ENCODE peak calls at places on chromosome 9, in ten cellular contexts. V is cardiac muscle cell, F is spleen, J is tibial nerve, T is ascending aorta, N is activated B cell treated with CpG ODN at 0.5 μM for 24 hours, O is HCT116, B is cardiac fibroblast, Q is choroid plexus epithelial cell, E is foreskin fibroblast. C is an unnamed sample.
A peak's percentile ranks its signal among the peaks of the same experiment; 100 is the strongest.

GRCh38 chr9:133458643-133459312 is 1.0 kb upstream of the CACFD1 start:
- DNase-seq in V (no peak), F (peak; percentile 75), J (no peak), T (no peak), N (no peak), O (no peak), B (no peak), Q (no peak), E (no peak), C (no peak)

GRCh38 chr9:5357431-5358105 is 17.9 kb upstream of the RLN1 start:
- DNase-seq in V (no peak), F (no peak), J (no peak), T (no peak), N (no peak), O (no peak), B (no peak), Q (no peak), E (no peak), C (no peak)

GRCh38 chr9:37903581-37903830 is 421 bp downstream of the SLC25A51 start:
- DNase-seq in V (no peak), F (peak; percentile 94), J (no peak), T (no peak), N (no peak), O (no peak), B (no peak), Q (no peak), E (peak; percentile 24), C (peak; percentile 16)

GRCh38 chr9:37456808-37457207 is 8.4 kb downstream of the ZBTB5 start:
- DNase-seq in V (no peak), F (no peak), J (no peak), T (no peak), N (no peak), O (no peak), B (no peak), Q (no peak), E (no peak), C (no peak)

GRCh38 chr9:87641067-87641466 is 84.9 kb upstream of the CTSL start:
- DNase-seq in V (no peak), F (no peak), J (no peak), T (no peak), N (no peak), O (no peak), B (no peak), Q (no peak), E (no peak), C (no peak)

GRCh38 chr9:99391937-99392574 is 170.0 kb downstream of the SEC61B start:
- DNase-seq in V (no peak), F (no peak), J (no peak), T (no peak), N (no peak), O (no peak), B (no peak), Q (no peak), E (no peak), C (no peak)

GRCh38 chr9:87445646-87446045 is 52.0 kb upstream of the DAPK1 start:
- DNase-seq in V (peak; percentile 65), F (no peak), J (peak; percentile 28), T (no peak), N (no peak), O (peak; percentile 43), B (peak; percentile 22), Q (peak; percentile 51), E (no peak), C (peak; percentile 37)

GRCh38 chr9:127034691-127035090 is 87.7 kb downstream of the ANGPTL2 start:
- DNase-seq in V (no peak), F (no peak), J (no peak), T (no peak), N (no peak), O (no peak), B (no peak), Q (no peak), E (no peak), C (no peak)

DNA sequence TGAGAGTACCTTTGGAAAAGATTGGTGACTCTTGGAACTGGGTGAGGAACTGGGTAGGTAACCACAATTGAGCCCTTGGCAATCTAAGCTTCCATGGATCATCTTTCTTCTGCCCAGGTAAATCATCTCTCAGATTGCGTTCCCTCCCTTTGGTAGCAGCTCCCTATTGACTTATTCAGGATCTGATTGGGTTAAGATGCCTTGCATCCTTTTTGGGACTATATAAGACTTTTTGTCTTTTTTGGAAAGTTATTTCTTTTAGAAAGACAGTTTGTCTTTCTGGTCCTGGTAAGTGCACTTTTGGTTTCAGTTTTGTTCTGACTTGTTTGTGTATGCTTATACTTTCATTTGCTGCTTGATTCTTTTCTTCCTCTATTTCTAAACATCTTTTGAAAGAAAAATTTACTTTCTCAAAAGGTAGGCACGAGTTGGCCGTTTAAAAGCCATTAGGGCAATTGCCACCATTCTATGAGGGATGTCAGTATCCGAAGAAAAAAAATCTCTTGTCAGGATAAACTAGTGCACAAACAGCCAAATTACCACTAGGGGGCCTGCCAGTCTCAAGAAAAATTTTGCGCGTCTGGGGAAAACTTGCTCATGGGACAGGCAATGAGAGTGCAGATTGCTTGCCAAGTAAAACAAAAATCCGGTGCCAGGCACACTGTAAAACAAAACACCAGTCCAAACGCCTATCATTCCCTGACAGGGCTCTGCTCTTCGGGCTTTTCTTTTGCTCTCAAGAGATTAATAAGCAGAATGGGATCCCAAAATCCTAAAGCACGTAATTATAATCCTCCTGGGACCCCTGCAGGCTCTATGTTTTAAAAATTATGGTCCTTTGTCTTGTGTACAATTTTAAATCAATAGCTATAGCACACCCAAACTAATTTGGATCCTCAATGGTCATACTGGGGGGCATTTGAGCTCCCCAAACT is 12.8 kb downstream of the OR1J1 start:
- DNase-seq in V (peak; percentile 96), F (peak; percentile 80), J (peak; percentile 69), T (peak; percentile 16), N (peak; percentile 19), O (peak; percentile 68), B (peak; percentile 96), Q (peak; percentile 94), E (peak; percentile 85), C (peak; percentile 89)
- TF ChIP-seq CTCF in V (peak; percentile 80), F (peak; percentile 85), J (peak; percentile 78), T (peak; percentile 55), N (peak; percentile 28), O (peak; percentile 79), B (peak; percentile 72), Q (peak; percentile 86), E (peak; percentile 71), C (peak; percentile 86)

GRCh38 chr9:96072930-96073329 is 197.4 kb downstream of the ERCC6L2 start:
- DNase-seq in V (no peak), F (no peak), J (no peak), T (no peak), N (no peak), O (no peak), B (no peak), Q (no peak), E (no peak), C (no peak)

GRCh38 chr9:96069821-96070220 is 194.3 kb downstream of the ERCC6L2 start:
- DNase-seq in V (no peak), F (no peak), J (no peak), T (no peak), N (no peak), O (no peak), B (no peak), Q (no peak), E (no peak), C (no peak)

GRCh38 chr9:96068511-96068910 is 193.0 kb downstream of the ERCC6L2 start:
- DNase-seq in V (no peak), F (no peak), J (peak; percentile 36), T (no peak), N (no peak), O (no peak), B (no peak), Q (peak; percentile 8), E (no peak), C (no peak)

GRCh38 chr9:96073531-96074284 is 198.2 kb downstream of the ERCC6L2 start:
- DNase-seq in V (peak; percentile 36), F (no peak), J (no peak), T (no peak), N (no peak), O (no peak), B (no peak), Q (no peak), E (no peak), C (no peak)

DNA sequence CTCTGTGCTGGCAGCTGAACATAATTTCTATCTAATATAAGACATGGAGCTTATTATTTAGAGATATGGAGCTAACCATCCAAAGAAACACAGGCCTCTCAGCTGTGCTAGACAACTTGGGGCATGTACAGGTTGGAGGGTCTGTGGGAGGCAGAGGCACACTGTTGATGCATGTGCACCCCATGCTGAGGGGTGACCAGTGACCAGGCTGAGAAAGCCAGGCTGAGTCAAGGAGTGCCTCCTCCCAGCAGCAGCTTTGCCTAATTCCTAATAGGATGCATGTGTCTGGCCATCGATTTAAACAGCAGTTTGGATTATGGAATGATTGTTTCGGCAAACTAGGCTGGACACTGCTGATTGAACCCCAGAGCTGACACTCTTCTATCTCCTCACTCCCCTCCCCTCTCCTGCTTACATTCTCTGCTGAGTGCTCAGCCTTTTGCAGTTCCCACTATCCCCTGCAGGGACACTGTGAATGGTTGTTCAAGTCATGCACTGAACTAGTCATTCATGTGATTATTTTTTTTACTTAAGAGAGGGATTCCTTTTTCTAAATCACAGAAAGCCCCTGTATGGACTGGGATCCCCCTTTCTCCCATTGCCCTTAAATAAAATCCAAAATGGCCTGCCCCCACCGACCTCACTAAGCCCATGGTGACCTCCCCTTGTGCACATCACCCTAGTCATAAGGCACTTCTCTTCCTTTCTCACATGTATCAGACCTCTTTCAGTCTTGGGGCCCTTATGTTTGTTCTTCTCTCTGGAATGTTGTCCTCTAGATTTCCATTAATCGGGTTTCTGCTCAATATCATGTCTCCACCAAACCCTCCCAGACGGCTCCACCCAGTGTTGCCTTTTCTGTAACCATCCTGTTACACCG is 196.0 kb downstream of the ERCC6L2 start:
- DNase-seq in V (peak; percentile 50), F (no peak), J (no peak), T (no peak), N (no peak), O (peak; percentile 16), B (peak; percentile 35), Q (peak; percentile 78), E (peak; percentile 17), C (peak; percentile 56)
- TF ChIP-seq CTCF in V (peak; percentile 68), F (peak; percentile 37), J (peak; percentile 27), T (no peak), N (no peak), O (peak; percentile 69), B (peak; percentile 59), Q (peak; percentile 76), E (peak; percentile 37), C (peak; percentile 80)

DNA sequence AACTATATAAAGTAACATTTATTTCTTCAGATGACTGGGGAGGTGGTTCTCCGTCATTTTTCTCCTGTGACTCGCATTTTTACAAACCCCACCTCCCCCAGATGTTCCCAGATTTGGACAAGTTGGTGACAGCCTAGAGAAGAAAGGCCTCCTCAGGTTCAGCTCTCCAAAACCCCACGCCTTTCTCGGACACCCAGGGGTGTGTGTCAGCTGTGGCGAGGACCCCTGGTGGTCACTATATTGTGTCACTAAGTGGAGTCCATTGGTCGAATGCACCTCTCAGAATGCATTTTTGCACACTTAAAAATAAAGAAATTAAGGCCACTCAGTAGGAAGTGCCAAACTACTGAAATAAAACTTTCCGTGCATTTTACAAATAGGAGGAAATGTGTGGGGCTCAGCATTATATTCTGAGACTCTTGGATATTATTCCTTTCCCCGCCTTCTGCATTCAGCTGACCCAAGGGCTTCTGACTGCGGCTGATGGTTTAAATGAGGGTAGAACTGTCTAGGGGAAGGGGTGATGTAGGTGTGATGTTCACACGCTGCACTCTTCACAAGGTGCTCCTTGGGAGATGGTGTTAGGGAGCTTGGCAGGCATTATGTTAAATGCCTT is 47.6 kb downstream of the ACO1 start:
- DNase-seq in V (peak; percentile 66), F (peak; percentile 77), J (peak; percentile 66), T (no peak), N (no peak), O (peak; percentile 13), B (peak; percentile 63), Q (peak; percentile 69), E (peak; percentile 34), C (peak; percentile 39)
- TF ChIP-seq CTCF in V (peak; percentile 60), F (peak; percentile 66), J (peak; percentile 60), T (no peak), N (no peak), O (peak; percentile 66), B (peak; percentile 58), Q (peak; percentile 74), E (peak; percentile 55), C (peak; percentile 74)

GRCh38 chr9:89943728-89944127 is 338.9 kb downstream of the GADD45G start:
- DNase-seq in V (no peak), F (no peak), J (no peak), T (no peak), N (no peak), O (no peak), B (no peak), Q (no peak), E (no peak), C (no peak)

GRCh38 chr9:89943309-89943708 is 338.5 kb downstream of the GADD45G start:
- DNase-seq in V (no peak), F (no peak), J (no peak), T (no peak), N (no peak), O (no peak), B (no peak), Q (no peak), E (no peak), C (no peak)

GRCh38 chr9:89942643-89943042 is 337.8 kb downstream of the GADD45G start:
- DNase-seq in V (no peak), F (no peak), J (no peak), T (no peak), N (no peak), O (no peak), B (no peak), Q (no peak), E (no peak), C (no peak)

GRCh38 chr9:89946741-89947140 is 341.9 kb downstream of the GADD45G start:
- DNase-seq in V (no peak), F (no peak), J (no peak), T (no peak), N (no peak), O (no peak), B (no peak), Q (no peak), E (no peak), C (no peak)

GRCh38 chr9:89945133-89945532 is 340.3 kb downstream of the GADD45G start:
- DNase-seq in V (no peak), F (no peak), J (no peak), T (no peak), N (no peak), O (no peak), B (no peak), Q (peak; percentile 7), E (no peak), C (no peak)
- TF ChIP-seq CTCF in V (peak; percentile 6), F (no peak), J (no peak), T (no peak), N (no peak), O (peak; percentile 49), B (no peak), Q (peak; percentile 50), E (no peak), C (peak; percentile 41)